ENCODE peak calls at places on chromosomes 6 and 20, in seven cellular contexts. F is WTC11; Y is mesothelial cell of epicardium; E is epithelial cell of esophagus; G is endodermal cell; Z is activated T-cell treated with anti-CD3 and anti-CD28 coated beads, Interleukin-2, amount 50 U/mL, for 72 hours; A is T-cell. S is an unnamed sample.

GRCh38 chr20:57614490-57615471 is 5.4 kb downstream of the ZBP1 start:
- DNase-seq in F (no peak), Y (peak; percentile 6), E (no peak), G (peak; percentile 26), Z (no peak), A (no peak), S (no peak)

GRCh38 chr6:12351672-12352071 is 61.5 kb downstream of the EDN1 start:
- DNase-seq in F (no peak), Y (no peak), E (no peak), G (no peak), Z (no peak), A (no peak), S (no peak)

GRCh38 chr20:3704085-3704484 is 8.3 kb downstream of the SIGLEC1 start:
- DNase-seq in F (no peak), Y (no peak), E (no peak), G (no peak), Z (no peak), A (no peak), S (no peak)

GRCh38 chr6:89494131-89494793 is 61.3 kb downstream of the ANKRD6 start:
- DNase-seq in F (no peak), Y (no peak), E (no peak), G (peak; percentile 78), Z (no peak), A (no peak), S (no peak)

GRCh38 chr20:33291830-33292355 is 8.9 kb downstream of the BPIFB1 start:
- DNase-seq in F (peak; percentile 91), Y (no peak), E (peak; percentile 22), G (peak; percentile 96), Z (peak; percentile 76), A (peak; percentile 58), S (peak; percentile 52)

GRCh38 chr6:30749554-30750378 is 5.4 kb upstream of the IER3 start:
- DNase-seq in F (no peak), Y (no peak), E (peak; percentile 90), G (no peak), Z (no peak), A (no peak), S (no peak)

GRCh38 chr6:44100088-44100550 is 27.1 kb downstream of the MRPL14 start:
- DNase-seq in F (peak; percentile 37), Y (no peak), E (peak; percentile 60), G (peak; percentile 76), Z (no peak), A (no peak), S (no peak)

GRCh38 chr6:124535746-124536145 is 426.5 kb upstream of the RNF217 start:
- DNase-seq in F (no peak), Y (no peak), E (peak; percentile 36), G (no peak), Z (no peak), A (no peak), S (no peak)

GRCh38 chr20:54668271-54669053 is 193.1 kb downstream of the DOK5 start:
- DNase-seq in F (peak; percentile 26), Y (no peak), E (peak; percentile 36), G (peak; percentile 77), Z (peak; percentile 49), A (no peak), S (no peak)

GRCh38 chr20:53576195-53576580 is 17.5 kb downstream of the ZNF217 start:
- DNase-seq in F (no peak), Y (no peak), E (no peak), G (no peak), Z (no peak), A (no peak), S (no peak)

GRCh38 chr20:53857723-53858236 is 212.6 kb downstream of the BCAS1 start:
- DNase-seq in F (no peak), Y (no peak), E (no peak), G (no peak), Z (no peak), A (no peak), S (no peak)

GRCh38 chr6:170186006-170186908 is 104.6 kb downstream of the DLL1 start:
- DNase-seq in F (no peak), Y (no peak), E (no peak), G (no peak), Z (no peak), A (no peak), S (no peak)

GRCh38 chr6:130822736-130823135 is 4.5 kb upstream of the SMLR1 start:
- DNase-seq in F (no peak), Y (no peak), E (no peak), G (no peak), Z (no peak), A (no peak), S (no peak)

GRCh38 chr6:122825180-122825579 is 36.1 kb downstream of the SMPDL3A start:
- DNase-seq in F (no peak), Y (no peak), E (no peak), G (no peak), Z (no peak), A (no peak), S (no peak)

GRCh38 chr20:33796263-33796906 is 14.8 kb upstream of the CHMP4B start:
- DNase-seq in F (no peak), Y (no peak), E (peak; percentile 75), G (no peak), Z (no peak), A (no peak), S (no peak)

GRCh38 chr20:15740046-15740775 is 833.0 kb downstream of the KIF16B start:
- DNase-seq in F (no peak), Y (no peak), E (peak; percentile 55), G (no peak), Z (no peak), A (no peak), S (no peak)

GRCh38 chr20:50107796-50108331 is 5.1 kb downstream of the UBE2V1 start:
- DNase-seq in F (no peak), Y (no peak), E (no peak), G (no peak), Z (no peak), A (no peak), S (no peak)

GRCh38 chr6:33588894-33589293 is 8.8 kb upstream of the BAK1 start:
- DNase-seq in F (no peak), Y (no peak), E (no peak), G (peak; percentile 28), Z (no peak), A (no peak), S (no peak)

GRCh38 chr20:21622097-21622496 is 83.4 kb upstream of the PAX1 start:
- DNase-seq in F (no peak), Y (no peak), E (peak; percentile 67), G (no peak), Z (no peak), A (no peak), S (no peak)

GRCh38 chr6:142874676-142875075 is 70.3 kb downstream of the HIVEP2 start:
- DNase-seq in F (no peak), Y (no peak), E (peak; percentile 26), G (no peak), Z (no peak), A (no peak), S (no peak)

GRCh38 chr6:26304213-26305096 is 60.5 kb upstream of the BTN3A2 start:
- DNase-seq in F (peak; percentile 37), Y (no peak), E (peak; percentile 52), G (no peak), Z (peak; percentile 32), A (no peak), S (no peak)

S was measured in D721Med.